ENCODE peak calls at places on chromosomes 12 and 14, in eight cellular contexts. One of them, this sample, is unnamed.

GRCh38 chr14:50003213-50004021 is 110.5 kb downstream of the ARF6 start:
- DNase-seq in AG10803: peak; percentile 69
- DNase-seq in colonic mucosa: peak; percentile 95
- DNase-seq in NB4: peak; percentile 89
- DNase-seq in IMR-90: peak; percentile 35
- DNase-seq in fibroblast of lung: peak; percentile 59
- DNase-seq in endothelial cell of umbilical vein: peak; percentile 31
- DNase-seq in lung: peak; percentile 87
- DNase-seq in this sample: peak; percentile 50

GRCh38 chr12:80040075-80040738 is 59.1 kb upstream of the OTOGL start:
- DNase-seq in endothelial cell of umbilical vein: no peak
- DNase-seq in colonic mucosa: no peak
- DNase-seq in lung: no peak
- DNase-seq in IMR-90: peak; percentile 49
- DNase-seq in AG10803: peak; percentile 50
- DNase-seq in NB4: no peak
- DNase-seq in fibroblast of lung: no peak
- DNase-seq in this sample: peak; percentile 42

GRCh38 chr14:41393512-41393911 is 213.2 kb upstream of the LRFN5 start:
- DNase-seq in endothelial cell of umbilical vein: no peak
- DNase-seq in AG10803: no peak
- DNase-seq in NB4: no peak
- DNase-seq in lung: no peak
- DNase-seq in IMR-90: no peak
- DNase-seq in fibroblast of lung: no peak
- DNase-seq in colonic mucosa: no peak
- DNase-seq in this sample: no peak

GRCh38 chr12:90098132-90098779 is 389.6 kb upstream of the ATP2B1 start:
- DNase-seq in colonic mucosa: no peak
- DNase-seq in IMR-90: no peak
- DNase-seq in AG10803: no peak
- DNase-seq in fibroblast of lung: no peak
- DNase-seq in NB4: no peak
- DNase-seq in lung: no peak
- DNase-seq in endothelial cell of umbilical vein: no peak
- DNase-seq in this sample: peak; percentile 8

GRCh38 chr14:60090864-60091519 is 731 bp upstream of the PCNX4 start:
- DNase-seq in colonic mucosa: peak; percentile 62
- DNase-seq in AG10803: peak; percentile 69
- DNase-seq in NB4: peak; percentile 61
- DNase-seq in fibroblast of lung: peak; percentile 89
- DNase-seq in lung: peak; percentile 66
- DNase-seq in IMR-90: peak; percentile 64
- DNase-seq in endothelial cell of umbilical vein: peak; percentile 67
- DNase-seq in this sample: peak; percentile 90

GRCh38 chr14:23565626-23566025 is 2.0 kb downstream of the AP1G2 start:
- DNase-seq in endothelial cell of umbilical vein: no peak
- DNase-seq in fibroblast of lung: no peak
- DNase-seq in colonic mucosa: no peak
- DNase-seq in lung: no peak
- DNase-seq in IMR-90: no peak
- DNase-seq in NB4: no peak
- DNase-seq in AG10803: no peak
- DNase-seq in this sample: no peak

GRCh38 chr12:95417372-95417771 is 56.6 kb upstream of the METAP2 start:
- DNase-seq in endothelial cell of umbilical vein: no peak
- DNase-seq in fibroblast of lung: peak; percentile 49
- DNase-seq in AG10803: peak; percentile 47
- DNase-seq in lung: no peak
- DNase-seq in NB4: no peak
- DNase-seq in colonic mucosa: no peak
- DNase-seq in IMR-90: peak; percentile 22
- DNase-seq in this sample: no peak

GRCh38 chr12:71440393-71441349 is 1.1 kb downstream of the LGR5 start:
- DNase-seq in NB4: peak; percentile 75
- DNase-seq in AG10803: no peak
- DNase-seq in colonic mucosa: peak; percentile 64
- DNase-seq in fibroblast of lung: no peak
- DNase-seq in endothelial cell of umbilical vein: no peak
- DNase-seq in lung: no peak
- DNase-seq in IMR-90: no peak
- DNase-seq in this sample: peak; percentile 7

GRCh38 chr12:116210762-116211161 is 66.7 kb downstream of the MED13L start:
- DNase-seq in colonic mucosa: no peak
- DNase-seq in lung: no peak
- DNase-seq in AG10803: no peak
- DNase-seq in IMR-90: no peak
- DNase-seq in NB4: no peak
- DNase-seq in endothelial cell of umbilical vein: no peak
- DNase-seq in fibroblast of lung: no peak
- DNase-seq in this sample: no peak

GRCh38 chr12:67388331-67389163 is 119.4 kb downstream of the CAND1 start:
- DNase-seq in IMR-90: no peak
- DNase-seq in fibroblast of lung: no peak
- DNase-seq in NB4: no peak
- DNase-seq in endothelial cell of umbilical vein: no peak
- DNase-seq in AG10803: no peak
- DNase-seq in colonic mucosa: no peak
- DNase-seq in lung: no peak
- DNase-seq in this sample: no peak
- TF ChIP-seq CTCF in IMR-90: no peak
- TF ChIP-seq CTCF in fibroblast of lung: no peak
- TF ChIP-seq CTCF in NB4: no peak
- TF ChIP-seq CTCF in endothelial cell of umbilical vein: no peak
- TF ChIP-seq CTCF in AG10803: no peak
- TF ChIP-seq CTCF in colonic mucosa: peak; percentile 16
- TF ChIP-seq CTCF in lung: no peak
- TF ChIP-seq CTCF in this sample: peak; percentile 40

DNA sequence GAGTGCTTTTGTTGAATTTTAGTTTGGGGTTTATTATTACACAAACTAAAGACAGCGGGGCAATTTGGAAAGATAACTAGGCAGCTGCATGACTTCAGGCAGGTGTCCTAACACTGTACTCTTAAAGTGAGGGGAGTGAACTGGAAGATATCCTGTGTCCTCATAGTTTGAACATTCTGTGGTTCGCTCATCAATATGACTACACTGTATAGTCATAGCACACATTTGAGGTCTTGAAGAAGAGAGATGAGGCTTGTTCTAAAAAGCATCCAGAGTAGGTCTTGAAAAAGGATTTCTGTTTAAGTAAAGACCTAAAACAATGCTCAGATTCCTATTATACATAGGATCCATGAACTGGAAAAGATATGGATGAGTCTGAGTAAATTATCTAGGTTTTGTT is 1.8 kb upstream of the MAP3K9 start:
- DNase-seq in colonic mucosa: no peak
- DNase-seq in fibroblast of lung: no peak
- DNase-seq in NB4: no peak
- DNase-seq in AG10803: no peak
- DNase-seq in IMR-90: peak; percentile 8
- DNase-seq in lung: no peak
- DNase-seq in endothelial cell of umbilical vein: no peak
- DNase-seq in this sample: no peak
- H3K4me3 ChIP-seq in colonic mucosa: no peak overlapping the region
- H3K4me3 ChIP-seq in fibroblast of lung: no peak overlapping the region
- H3K4me3 ChIP-seq in NB4: no peak overlapping the region
- H3K4me3 ChIP-seq in AG10803: no peak overlapping the region
- H3K4me3 ChIP-seq in IMR-90: no peak overlapping the region
- H3K4me3 ChIP-seq in lung: no peak overlapping the region
- H3K4me3 ChIP-seq in endothelial cell of umbilical vein: no peak overlapping the region
- H3K4me3 ChIP-seq in this sample: no peak overlapping the region

GRCh38 chr12:17079251-17079909 is 473.4 kb upstream of the LMO3 start:
- DNase-seq in lung: no peak
- DNase-seq in IMR-90: no peak
- DNase-seq in colonic mucosa: no peak
- DNase-seq in fibroblast of lung: no peak
- DNase-seq in endothelial cell of umbilical vein: no peak
- DNase-seq in AG10803: no peak
- DNase-seq in NB4: no peak
- DNase-seq in this sample: no peak
- TF ChIP-seq CTCF in lung: no peak
- TF ChIP-seq CTCF in IMR-90: no peak
- TF ChIP-seq CTCF in colonic mucosa: no peak
- TF ChIP-seq CTCF in fibroblast of lung: no peak
- TF ChIP-seq CTCF in endothelial cell of umbilical vein: no peak
- TF ChIP-seq CTCF in AG10803: no peak
- TF ChIP-seq CTCF in NB4: peak; percentile 1
- TF ChIP-seq CTCF in this sample: no peak

GRCh38 chr12:21526053-21526452 is at the start of gene SPX:
- DNase-seq in endothelial cell of umbilical vein: no peak
- DNase-seq in NB4: peak; percentile 32
- DNase-seq in colonic mucosa: no peak
- DNase-seq in IMR-90: peak; percentile 26
- DNase-seq in AG10803: peak; percentile 11
- DNase-seq in lung: no peak
- DNase-seq in fibroblast of lung: peak; percentile 55
- DNase-seq in this sample: peak; percentile 48
- H3K4me3 ChIP-seq in endothelial cell of umbilical vein: no peak within 1 kb of the TSS
- H3K4me3 ChIP-seq in NB4: no peak within 1 kb of the TSS
- H3K4me3 ChIP-seq in colonic mucosa: peak within 1 kb of the TSS; percentile 49
- H3K4me3 ChIP-seq in IMR-90: no peak within 1 kb of the TSS
- H3K4me3 ChIP-seq in AG10803: peak within 1 kb of the TSS; percentile 60
- H3K4me3 ChIP-seq in lung: no peak within 1 kb of the TSS
- H3K4me3 ChIP-seq in fibroblast of lung: no peak within 1 kb of the TSS
- H3K4me3 ChIP-seq in this sample: peak within 1 kb of the TSS; percentile 69

DNA sequence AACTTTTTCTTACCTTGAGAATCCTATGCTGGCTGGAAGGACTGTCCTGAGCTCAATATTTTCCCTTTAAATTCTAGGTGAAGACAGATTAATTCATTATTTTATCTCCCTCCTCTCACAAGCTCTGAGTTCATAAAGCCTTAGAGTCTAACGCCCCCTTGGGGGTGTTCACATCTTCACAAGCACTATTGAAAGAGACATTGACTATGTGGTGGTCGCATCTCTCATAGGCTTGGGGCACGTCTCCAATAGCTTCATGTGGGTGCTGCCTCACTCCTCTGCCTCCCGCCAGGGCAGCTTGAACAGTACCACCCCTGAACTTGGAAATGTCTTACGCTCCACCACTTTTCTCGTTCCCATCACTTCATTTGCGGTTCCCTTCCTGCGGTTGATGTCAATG is 106.2 kb downstream of the UNC79 start:
- DNase-seq in lung: no peak
- DNase-seq in NB4: peak; percentile 32
- DNase-seq in endothelial cell of umbilical vein: peak; percentile 5
- DNase-seq in colonic mucosa: no peak
- DNase-seq in AG10803: no peak
- DNase-seq in fibroblast of lung: no peak
- DNase-seq in IMR-90: no peak
- DNase-seq in this sample: peak; percentile 14
- TF ChIP-seq CTCF in lung: no peak
- TF ChIP-seq CTCF in NB4: peak; percentile 8
- TF ChIP-seq CTCF in endothelial cell of umbilical vein: peak; percentile 14
- TF ChIP-seq CTCF in colonic mucosa: no peak
- TF ChIP-seq CTCF in AG10803: no peak
- TF ChIP-seq CTCF in fibroblast of lung: no peak
- TF ChIP-seq CTCF in IMR-90: peak; percentile 12
- TF ChIP-seq CTCF in this sample: no peak

GRCh38 chr12:51242896-51243295 is 4.3 kb downstream of the DAZAP2 start:
- DNase-seq in IMR-90: no peak
- DNase-seq in fibroblast of lung: no peak
- DNase-seq in lung: no peak
- DNase-seq in endothelial cell of umbilical vein: no peak
- DNase-seq in colonic mucosa: no peak
- DNase-seq in NB4: peak; percentile 59
- DNase-seq in AG10803: no peak
- DNase-seq in this sample: no peak

GRCh38 chr12:51242150-51242549 is 3.5 kb downstream of the DAZAP2 start:
- DNase-seq in NB4: peak; percentile 54
- DNase-seq in IMR-90: no peak
- DNase-seq in colonic mucosa: no peak
- DNase-seq in AG10803: no peak
- DNase-seq in endothelial cell of umbilical vein: no peak
- DNase-seq in lung: no peak
- DNase-seq in fibroblast of lung: no peak
- DNase-seq in this sample: no peak

GRCh38 chr12:51238510-51239334 is at the start of gene DAZAP2:
- DNase-seq in colonic mucosa: peak; percentile 97
- DNase-seq in NB4: peak; percentile 98
- DNase-seq in fibroblast of lung: peak; percentile 95
- DNase-seq in lung: peak; percentile 97
- DNase-seq in endothelial cell of umbilical vein: peak; percentile 96
- DNase-seq in AG10803: peak; percentile 94
- DNase-seq in IMR-90: peak; percentile 94
- DNase-seq in this sample: peak; percentile 97

GRCh38 chr12:51238037-51238509 is 553 bp upstream of the DAZAP2 start:
- DNase-seq in IMR-90: no peak
- DNase-seq in NB4: no peak
- DNase-seq in fibroblast of lung: no peak
- DNase-seq in lung: no peak
- DNase-seq in endothelial cell of umbilical vein: no peak
- DNase-seq in colonic mucosa: no peak
- DNase-seq in AG10803: no peak
- DNase-seq in this sample: peak; percentile 13

GRCh38 chr12:51240971-51241370 is 2.3 kb downstream of the DAZAP2 start:
- DNase-seq in fibroblast of lung: peak; percentile 43
- DNase-seq in IMR-90: peak; percentile 83
- DNase-seq in NB4: no peak
- DNase-seq in AG10803: no peak
- DNase-seq in endothelial cell of umbilical vein: no peak
- DNase-seq in lung: no peak
- DNase-seq in colonic mucosa: no peak
- DNase-seq in this sample: peak; percentile 35
- H3K4me3 ChIP-seq in fibroblast of lung: no peak overlapping the region
- H3K4me3 ChIP-seq in IMR-90: no peak overlapping the region
- H3K4me3 ChIP-seq in NB4: no peak overlapping the region
- H3K4me3 ChIP-seq in AG10803: no peak overlapping the region
- H3K4me3 ChIP-seq in endothelial cell of umbilical vein: no peak overlapping the region
- H3K4me3 ChIP-seq in lung: no peak overlapping the region
- H3K4me3 ChIP-seq in colonic mucosa: no peak overlapping the region
- H3K4me3 ChIP-seq in this sample: no peak overlapping the region